ENCODE peak calls at places on chromosomes 7 and 10, in seven cellular contexts. C, D, X, I, U, B and T are unnamed samples.

GRCh38 chr7:5666361-5666760 is 115.1 kb downstream of the RNF216 start:
- DNase-seq in I (no peak), C (no peak), D (no peak), B (no peak), X (no peak), U (no peak), T (no peak)

GRCh38 chr7:24255139-24255538 is 28.9 kb upstream of the NPY start:
- DNase-seq in I (no peak), D (no peak), C (no peak), B (no peak), U (no peak), X (no peak), T (peak)

GRCh38 chr7:2444476-2444875 is 31.7 kb downstream of the GRIFIN start:
- DNase-seq in I (peak), D (no peak), U (no peak), X (no peak), B (no peak), C (no peak), T (no peak)

GRCh38 chr7:47405921-47406765 is 175.8 kb downstream of the TNS3 start:
- DNase-seq in C (peak), I (peak), X (no peak), D (peak), B (peak), U (no peak), T (no peak)

GRCh38 chr10:132708936-132709335 is 77.0 kb downstream of the NKX6-2 start:
- DNase-seq in X (no peak), B (no peak), I (no peak), C (no peak), U (peak), D (no peak), T (no peak)

GRCh38 chr10:78443900-78444571 is 410.4 kb downstream of the RPS24 start:
- DNase-seq in C (no peak), D (peak), B (no peak), U (peak), I (no peak), X (no peak), T (peak)

GRCh38 chr10:71999360-72000072 is 35.3 kb downstream of the CHST3 start:
- DNase-seq in B (no peak), X (peak), C (no peak), D (no peak), I (peak), U (no peak), T (no peak)

GRCh38 chr10:329361-330099 is 194.3 kb downstream of the ZMYND11 start:
- DNase-seq in C (peak), D (peak), U (peak), B (peak), X (peak), I (peak), T (peak)

GRCh38 chr7:30752979-30753378 is 1.0 kb downstream of the INMT start:
- DNase-seq in X (no peak), B (no peak), I (no peak), C (peak), D (no peak), U (no peak), T (no peak)

GRCh38 chr10:69438531-69439349 is 12.5 kb upstream of the TSPAN15 start:
- DNase-seq in D (no peak), B (peak), U (no peak), C (no peak), I (peak), X (no peak), T (peak)

GRCh38 chr7:151696738-151697514 is 177.2 kb upstream of the RHEB start:
- DNase-seq in U (no peak), X (no peak), B (peak), D (peak), I (no peak), C (no peak), T (no peak)

GRCh38 chr7:16786257-16786656 is 18.5 kb downstream of the AGR2 start:
- DNase-seq in X (no peak), D (no peak), C (no peak), I (no peak), U (no peak), B (no peak), T (no peak)

GRCh38 chr10:14564268-14564744 is 210.4 kb downstream of the FAM107B start:
- DNase-seq in D (no peak), I (no peak), C (no peak), B (no peak), X (no peak), U (no peak), T (no peak)

GRCh38 chr7:123485187-123485586 is 49.2 kb downstream of the IQUB start:
- DNase-seq in I (no peak), C (no peak), X (no peak), D (no peak), U (no peak), B (no peak), T (no peak)

GRCh38 chr7:99314504-99314903 is 11.2 kb upstream of the ARPC1A start:
- DNase-seq in U (no peak), X (peak), I (no peak), C (no peak), D (no peak), B (peak), T (no peak)

GRCh38 chr7:121328508-121329459 is at the start of gene WNT16:
- DNase-seq in C (no peak), I (no peak), B (no peak), X (peak), U (no peak), D (no peak), T (no peak)

GRCh38 chr10:96309631-96310358 is 5.6 kb downstream of the DNTT start:
- DNase-seq in D (no peak), C (no peak), X (no peak), U (no peak), I (no peak), B (no peak), T (no peak)

GRCh38 chr7:4470246-4470645 is 211.8 kb upstream of the FOXK1 start:
- DNase-seq in C (no peak), I (no peak), D (no peak), U (no peak), X (no peak), B (no peak), T (peak)

GRCh38 chr7:16422100-16422430 is 727 bp upstream of the CRPPA start:
- DNase-seq in C (no peak), D (no peak), U (no peak), B (no peak), I (peak), X (no peak), T (peak)

GRCh38 chr7:82091126-82091682 is 321.4 kb upstream of the HGF start:
- DNase-seq in B (no peak), U (no peak), C (no peak), I (no peak), X (no peak), D (no peak), T (no peak)

GRCh38 chr7:128217030-128217805 is 23.9 kb upstream of the LEP start:
- DNase-seq in B (peak), I (peak), D (no peak), U (no peak), X (no peak), C (no peak), T (peak)

GRCh38 chr10:120552262-120552661 is 95.2 kb downstream of the PLPP4 start:
- DNase-seq in C (no peak), B (no peak), D (no peak), U (no peak), I (no peak), X (no peak), T (no peak)

GRCh38 chr10:71078454-71079145 is 133.8 kb upstream of the UNC5B start:
- DNase-seq in I (no peak), X (peak), D (no peak), C (peak), B (no peak), U (peak), T (no peak)

GRCh38 chr10:24574578-24575155 is 149.0 kb downstream of the ARHGAP21 start:
- DNase-seq in I (no peak), X (no peak), U (no peak), C (no peak), D (no peak), B (no peak), T (no peak)

GRCh38 chr7:114026486-114027089 is 107.8 kb upstream of the PPP1R3A start:
- DNase-seq in D (peak), X (no peak), C (no peak), B (peak), U (no peak), I (peak), T (peak)

GRCh38 chr7:27150568-27151340 is 1.6 kb downstream of the HOXA3 start:
- DNase-seq in B (peak), I (peak), U (peak), C (peak), X (peak), D (peak), T (peak)

GRCh38 chr7:50264908-50265307 is 39.6 kb upstream of the IKZF1 start:
- DNase-seq in B (no peak), C (no peak), I (no peak), D (no peak), U (no peak), X (no peak), T (peak)

GRCh38 chr7:33733865-33734650 is 171.3 kb upstream of the BMPER start:
- DNase-seq in C (no peak), X (no peak), U (no peak), D (no peak), B (no peak), I (no peak), T (no peak)

GRCh38 chr7:151518105-151518780 is 1.5 kb downstream of the RHEB start:
- DNase-seq in D (peak), U (no peak), B (peak), X (peak), I (peak), C (peak), T (peak)

GRCh38 chr7:28533731-28534531 is 121.6 kb downstream of the CREB5 start:
- DNase-seq in X (peak), U (no peak), C (no peak), D (no peak), B (peak), I (peak), T (no peak)

GRCh38 chr10:80144302-80145131 is 12.0 kb downstream of the PLAC9 start:
- DNase-seq in B (no peak), U (peak), X (no peak), I (no peak), D (no peak), C (no peak), T (peak)

GRCh38 chr7:81264116-81264515 is 345.3 kb upstream of the SEMA3C start:
- DNase-seq in X (peak), I (no peak), D (no peak), C (no peak), U (no peak), B (peak), T (no peak)

GRCh38 chr10:8331896-8332729 is 277.6 kb downstream of the GATA3 start:
- DNase-seq in B (peak), U (no peak), C (peak), X (peak), D (no peak), I (peak), T (peak)

GRCh38 chr10:60732240-60733188 is 45.8 kb upstream of the CDK1 start:
- DNase-seq in B (no peak), C (no peak), I (no peak), U (peak), X (no peak), D (no peak), T (peak)

GRCh38 chr7:108246227-108246837 is 116.2 kb upstream of the LAMB4 start:
- DNase-seq in I (peak), B (peak), C (peak), X (no peak), U (no peak), D (peak), T (peak)

GRCh38 chr10:119449760-119450461 is 92.6 kb downstream of the RGS10 start:
- DNase-seq in D (no peak), X (peak), B (peak), U (no peak), I (peak), C (no peak), T (peak)

GRCh38 chr7:98079891-98080653 is 26.6 kb upstream of the LMTK2 start:
- DNase-seq in D (no peak), C (no peak), I (no peak), B (no peak), U (no peak), X (no peak), T (peak)

GRCh38 chr7:113797420-113797995 is 121.3 kb downstream of the PPP1R3A start:
- DNase-seq in B (no peak), I (no peak), U (no peak), D (no peak), C (no peak), X (no peak), T (no peak)

DNA sequence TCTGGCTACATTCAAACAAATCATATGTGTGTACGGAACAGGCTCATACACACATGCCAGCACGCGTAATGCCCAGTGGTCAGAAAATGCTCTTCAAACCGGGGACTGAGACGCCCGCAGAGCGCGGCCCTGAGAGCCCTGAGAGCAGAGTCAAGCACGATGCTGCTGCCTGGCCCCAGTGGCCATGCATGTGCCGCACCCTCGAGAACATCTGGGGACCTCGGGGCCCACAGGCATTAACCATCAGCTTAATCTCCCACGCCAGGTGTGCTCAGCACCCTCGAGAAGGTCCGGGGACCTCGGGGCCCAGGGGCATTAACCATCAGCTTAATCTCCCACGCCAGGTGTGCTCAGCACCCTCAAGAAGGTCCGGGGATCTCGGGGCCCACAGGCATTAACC is 163.1 kb downstream of the PTPRN2 start:
- DNase-seq in D (no peak), X (no peak), U (no peak), B (no peak), C (no peak), I (no peak), T (no peak)
- TF ChIP-seq POLR2A in D (no peak), X (no peak), U (no peak), B (no peak), C (no peak), I (no peak), T (no peak)

GRCh38 chr7:367351-367841 is 77.4 kb downstream of the FOXL3 start:
- DNase-seq in U (no peak), D (no peak), C (no peak), B (no peak), X (no peak), I (no peak), T (no peak)

GRCh38 chr7:369476-369980 is 79.6 kb downstream of the FOXL3 start:
- DNase-seq in X (no peak), D (no peak), I (no peak), U (no peak), C (no peak), B (no peak), T (no peak)

GRCh38 chr7:369981-370621 is 80.1 kb downstream of the FOXL3 start:
- DNase-seq in I (no peak), D (no peak), U (peak), X (no peak), C (no peak), B (no peak), T (no peak)

GRCh38 chr7:370775-371118 is 80.8 kb downstream of the FOXL3 start:
- DNase-seq in U (no peak), B (no peak), X (no peak), C (no peak), I (no peak), D (no peak), T (no peak)

DNA sequence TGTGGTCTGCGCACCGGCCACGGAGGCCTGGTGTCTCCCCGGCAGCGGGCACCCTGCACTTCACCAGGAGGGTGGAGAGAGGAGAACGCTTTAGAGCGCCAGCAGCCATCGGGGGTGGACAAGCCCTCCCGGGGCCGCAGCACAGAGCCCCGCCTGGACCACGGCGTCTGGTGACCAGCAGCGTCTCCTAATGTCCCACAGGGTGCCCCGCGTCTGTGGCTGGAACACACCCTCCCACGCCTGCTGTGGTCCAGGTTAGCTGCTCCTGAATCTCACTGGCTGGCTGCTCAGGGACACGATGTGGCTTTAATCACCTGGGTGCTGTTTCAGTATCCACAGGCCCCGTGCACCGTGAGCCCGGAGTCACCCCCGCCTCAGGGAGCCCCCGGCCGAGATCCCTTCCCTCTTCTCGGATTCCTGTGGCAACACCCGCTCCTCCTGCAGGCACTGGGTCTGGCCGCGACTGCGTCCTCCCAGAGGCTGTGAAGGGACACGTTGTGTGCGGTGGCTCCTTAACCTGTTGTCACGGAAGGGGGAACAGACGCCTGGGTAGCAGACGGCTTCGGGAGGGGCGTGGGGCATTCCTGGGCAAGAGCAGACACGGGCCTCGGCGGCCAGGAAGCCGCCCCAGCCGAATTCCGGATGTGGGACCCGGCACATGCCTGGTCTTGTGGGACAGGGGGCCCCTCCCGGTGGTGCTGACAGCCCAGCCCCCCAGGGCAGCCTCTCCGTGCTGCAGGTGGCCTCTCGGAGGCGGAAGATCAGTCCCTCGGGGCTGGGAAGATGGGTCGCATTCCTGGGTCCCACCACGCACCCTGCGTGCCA is 78.9 kb downstream of the FOXL3 start:
- DNase-seq in U (no peak), I (no peak), X (no peak), D (no peak), C (no peak), B (no peak), T (no peak)
- TF ChIP-seq POLR2A in U (no peak), I (no peak), X (no peak), D (no peak), C (no peak), B (no peak), T (no peak)

DNA sequence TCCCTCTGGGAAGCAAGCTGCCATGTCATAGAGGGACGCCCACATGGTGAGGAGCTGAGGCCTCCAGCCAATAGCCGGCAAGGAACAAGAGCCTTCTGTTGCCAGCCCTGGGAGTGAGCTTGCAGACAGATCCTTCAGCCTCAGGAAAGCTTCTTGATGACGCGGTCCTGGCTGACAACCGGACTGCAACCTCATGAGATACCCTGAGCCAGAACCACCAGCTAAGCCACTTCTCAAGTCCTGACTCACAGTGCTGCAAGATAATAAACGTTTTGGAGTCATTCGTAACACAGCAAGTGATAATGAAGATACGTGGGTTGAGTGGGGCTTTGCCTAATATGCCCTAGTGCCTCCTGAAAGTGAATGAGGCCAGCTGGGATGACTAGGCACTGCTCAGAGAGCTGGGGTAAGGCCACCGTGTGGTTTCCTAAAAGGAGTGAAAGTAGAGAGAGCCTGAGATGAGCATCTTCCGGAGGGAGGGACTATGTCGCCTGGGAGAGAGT is 53.8 kb downstream of the PYROXD2 start:
- DNase-seq in B (peak), X (peak), C (peak), D (no peak), U (peak), I (peak), T (peak)
- TF ChIP-seq POLR2A in B (no peak), X (no peak), C (peak), D (no peak), U (no peak), I (peak), T (no peak)

DNA sequence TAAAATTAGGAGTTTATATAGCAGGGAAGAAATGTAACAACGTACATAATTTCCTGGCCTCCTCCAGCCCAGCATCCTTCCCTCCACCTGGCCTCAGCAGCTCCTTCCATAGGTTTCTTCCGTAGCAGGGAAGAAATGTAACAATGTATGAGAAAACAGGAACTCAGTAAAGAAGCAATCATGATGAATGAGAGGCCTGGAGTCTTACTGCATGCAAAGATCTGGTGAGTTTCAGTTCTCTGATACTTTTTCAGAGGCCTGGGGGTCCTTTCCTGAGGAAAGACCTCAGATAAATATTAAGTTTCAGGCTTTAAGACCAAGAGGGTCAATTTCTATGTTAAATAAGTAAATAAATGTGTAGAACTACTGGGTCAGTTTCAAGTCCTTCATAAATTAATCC is 155.7 kb upstream of the C7orf33 start:
- DNase-seq in C (no peak), D (no peak), I (no peak), X (no peak), B (no peak), U (no peak), T (no peak)
- TF ChIP-seq POLR2A in C (no peak), D (no peak), I (no peak), X (no peak), B (no peak), U (no peak), T (no peak)

DNA sequence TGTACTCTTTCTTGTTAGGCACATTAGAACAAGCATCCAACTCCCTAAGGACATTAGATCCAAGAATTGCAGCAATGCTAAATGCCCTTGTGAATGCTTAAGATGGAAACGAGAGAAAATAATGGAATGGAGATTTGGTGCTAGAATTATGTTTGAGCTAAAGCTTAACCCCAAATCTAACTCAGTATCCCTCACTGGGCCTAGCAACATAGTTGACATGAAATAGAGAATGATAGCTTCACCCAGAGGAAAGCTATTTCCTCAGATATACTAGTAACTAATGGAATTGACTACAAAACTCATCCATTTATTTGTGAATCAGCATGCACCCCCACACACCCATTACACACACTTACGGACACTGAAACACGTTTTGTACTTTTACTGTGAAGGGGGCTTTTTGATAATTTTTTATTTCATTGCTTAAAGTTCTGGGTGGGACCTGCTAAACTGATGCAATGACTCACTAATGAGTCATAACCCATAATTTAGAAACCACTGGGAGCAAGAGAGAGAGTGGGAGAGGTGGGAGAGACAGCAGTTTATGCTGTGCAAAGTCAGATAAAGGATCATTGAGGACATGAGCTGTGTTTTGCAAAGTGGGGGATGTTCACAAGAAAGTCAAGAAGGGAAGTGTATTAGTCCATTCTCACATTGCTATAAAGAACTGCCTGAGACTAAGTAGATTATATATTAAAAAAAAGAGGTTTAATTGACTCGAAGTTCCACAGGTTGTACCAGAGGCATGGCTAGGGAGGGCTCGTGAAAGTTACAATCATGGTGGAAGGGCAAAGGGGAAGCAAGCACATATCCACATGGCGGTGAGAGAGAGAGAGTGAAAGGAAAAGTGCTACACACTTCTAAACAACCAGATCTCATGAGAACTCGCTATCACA is 382.7 kb downstream of the SFMBT2 start:
- DNase-seq in U (no peak), B (no peak), C (no peak), X (no peak), I (peak), D (no peak), T (peak)
- TF ChIP-seq POLR2A in U (no peak), B (no peak), C (no peak), X (no peak), I (no peak), D (no peak), T (no peak)

GRCh38 chr7:87474533-87475358 is 734 bp downstream of the ABCB4 start:
- DNase-seq in D (no peak), C (peak), U (no peak), X (no peak), B (no peak), I (no peak), T (peak)
- TF ChIP-seq POLR2A in D (no peak), C (peak), U (no peak), X (no peak), B (no peak), I (no peak), T (no peak)